ENCODE peak calls at places on chromosomes 12 and 14, in four cellular contexts. Y is activated naive CD4-positive, alpha-beta T cell treated with Interleukin-2 at 50 U/mL for 16 hours; V is upper lobe of left lung; D is HEK293T. L is an unnamed sample.

GRCh38 chr12:93802698-93803097 is 125.5 kb downstream of the CRADD start:
- DNase-seq in Y (no peak), V (no peak), D (no peak), L (no peak)

GRCh38 chr12:6697584-6698351 is 2.8 kb downstream of the PIANP start:
- DNase-seq in Y (no peak), D (peak), V (peak), L (no peak)

GRCh38 chr12:48901278-48901677 is 24.0 kb downstream of the FKBP11 start:
- DNase-seq in Y (no peak), V (no peak), D (no peak), L (no peak)

GRCh38 chr14:23168246-23168645 is 15.2 kb downstream of the SLC7A8 start:
- DNase-seq in D (no peak), V (no peak), Y (no peak), L (no peak)

GRCh38 chr14:68661226-68662225 is 131.3 kb downstream of the ZFP36L1 start:
- DNase-seq in D (no peak), V (no peak), Y (no peak), L (no peak)

GRCh38 chr12:50517456-50518048 is 12.8 kb downstream of the DIP2B start:
- DNase-seq in Y (no peak), V (no peak), D (no peak), L (no peak)

GRCh38 chr14:55102141-55102547 is 26.9 kb upstream of the LGALS3 start:
- DNase-seq in Y (peak), D (no peak), V (peak), L (peak)

GRCh38 chr12:11771895-11772502 is 122.5 kb downstream of the ETV6 start:
- DNase-seq in V (no peak), D (no peak), Y (no peak), L (no peak)

GRCh38 chr14:53630336-53630735 is 326.3 kb downstream of the BMP4 start:
- DNase-seq in V (no peak), Y (no peak), D (no peak), L (no peak)

GRCh38 chr12:50240096-50240791 is 43.1 kb downstream of the LIMA1 start:
- DNase-seq in Y (no peak), D (no peak), V (no peak), L (no peak)

GRCh38 chr12:105674871-105675699 is 344.6 kb downstream of the C12orf75 start:
- DNase-seq in V (no peak), D (no peak), Y (no peak), L (no peak)

GRCh38 chr12:52518574-52519469 is 1.4 kb downstream of the KRT5 start:
- DNase-seq in D (no peak), V (no peak), Y (no peak), L (no peak)

GRCh38 chr14:61247935-61248334 is 33.2 kb downstream of the TMEM30B start:
- DNase-seq in V (no peak), D (no peak), Y (no peak), L (no peak)

GRCh38 chr14:74438351-74438915 is 12.4 kb upstream of the SYNDIG1L start:
- DNase-seq in D (no peak), Y (no peak), V (no peak), L (no peak)

GRCh38 chr12:65685514-65685913 is 138.8 kb upstream of the HMGA2 start:
- DNase-seq in V (no peak), D (peak), Y (no peak), L (no peak)

GRCh38 chr12:65608319-65608916 is 215.9 kb upstream of the HMGA2 start:
- DNase-seq in Y (no peak), D (no peak), V (no peak), L (no peak)

GRCh38 chr12:121530600-121531355 is 50.0 kb downstream of the KDM2B start:
- DNase-seq in D (no peak), V (no peak), Y (peak), L (peak)

GRCh38 chr12:52577316-52577715 is 3.7 kb upstream of the KRT74 start:
- DNase-seq in V (no peak), D (no peak), Y (no peak), L (no peak)

GRCh38 chr14:68970096-68970612 is 8.9 kb downstream of the ACTN1 start:
- DNase-seq in Y (no peak), D (no peak), V (no peak), L (no peak)

GRCh38 chr12:356276-356988 is 32.7 kb downstream of the KDM5A start:
- DNase-seq in D (no peak), V (no peak), Y (no peak), L (no peak)

GRCh38 chr14:24943024-24943423 is 106.9 kb downstream of the STXBP6 start:
- DNase-seq in D (no peak), V (no peak), Y (no peak), L (no peak)

GRCh38 chr14:50946234-50946935 is 2.1 kb upstream of the PYGL start:
- DNase-seq in Y (no peak), D (no peak), V (no peak), L (no peak)

GRCh38 chr14:74653386-74654138 is 41.5 kb upstream of the LTBP2 start:
- DNase-seq in D (no peak), V (no peak), Y (no peak), L (no peak)

GRCh38 chr14:99502989-99503421 is 21.8 kb downstream of the CCNK start:
- DNase-seq in Y (no peak), V (no peak), D (no peak), L (no peak)

GRCh38 chr14:103910262-103910935 is 17.9 kb upstream of the TDRD9 start:
- DNase-seq in Y (peak), V (no peak), D (peak), L (peak)

GRCh38 chr14:83816755-83817154 is 1713.2 kb upstream of the FLRT2 start:
- DNase-seq in D (peak), V (no peak), Y (no peak), L (no peak)

GRCh38 chr12:50353869-50354593 is 42.4 kb downstream of the FAM186A start:
- DNase-seq in Y (no peak), D (no peak), V (no peak), L (no peak)

GRCh38 chr12:111428728-111429175 is 23.0 kb downstream of the SH2B3 start:
- DNase-seq in Y (peak), D (no peak), V (peak), L (no peak)

GRCh38 chr14:96586056-96586455 is 83.9 kb downstream of the PAPOLA start:
- DNase-seq in D (no peak), Y (no peak), V (no peak), L (no peak)

GRCh38 chr12:108826115-108826806 is 31.1 kb downstream of the SSH1 start:
- DNase-seq in Y (no peak), D (no peak), V (no peak), L (no peak)

GRCh38 chr14:32397871-32398640 is 69.0 kb downstream of the AKAP6 start:
- DNase-seq in D (no peak), Y (no peak), V (no peak), L (no peak)

GRCh38 chr12:42463671-42464070 is 125.9 kb downstream of the PRICKLE1 start:
- DNase-seq in Y (no peak), D (no peak), V (no peak), L (no peak)

L was measured in stimulated activated CD4-positive, alpha-beta T cell treated with anti-CD3 and anti-CD28 coated beads, Interleukin-4, amount 100 ng/mL, for 1 hour.